ENCODE peak calls at places on chromosomes 16 and 17, in ten cellular contexts. Y, O, I, Q, P, C, B, X, N and F are unnamed samples.

GRCh38 chr17:79534851-79535727 is 75.8 kb downstream of the RBFOX3 start:
- DNase-seq in Y (no peak), O (no peak), I (no peak), Q (no peak), P (no peak), C (no peak), B (no peak), X (no peak), N (no peak), F (no peak)

GRCh38 chr16:68179196-68179795 is 56.6 kb downstream of the ESRP2 start:
- DNase-seq in Y (no peak), O (no peak), I (peak), Q (no peak), P (no peak), C (no peak), B (no peak), X (no peak), N (no peak), F (no peak)

GRCh38 chr16:69514366-69514765 is 51.4 kb upstream of the NFAT5 start:
- DNase-seq in Y (no peak), O (peak), I (no peak), Q (no peak), P (no peak), C (no peak), B (no peak), X (no peak), N (no peak), F (peak)

GRCh38 chr17:16465861-16466338 is 26.1 kb downstream of the LRRC75A start:
- DNase-seq in Y (peak), O (no peak), I (no peak), Q (no peak), P (no peak), C (peak), B (peak), X (no peak), N (no peak), F (no peak)

GRCh38 chr17:17028059-17028877 is 14.0 kb upstream of the MPRIP start:
- DNase-seq in Y (peak), O (no peak), I (peak), Q (peak), P (peak), C (peak), B (peak), X (peak), N (peak), F (no peak)

GRCh38 chr17:69042308-69042707 is 18.4 kb downstream of the ABCA9 start:
- DNase-seq in Y (no peak), O (no peak), I (no peak), Q (no peak), P (no peak), C (no peak), B (no peak), X (no peak), N (no peak), F (no peak)

GRCh38 chr17:31581022-31581483 is 189.6 kb downstream of the RAB11FIP4 start:
- DNase-seq in Y (peak), O (no peak), I (peak), Q (peak), P (no peak), C (peak), B (peak), X (no peak), N (no peak), F (no peak)

GRCh38 chr17:45020354-45021138 is 30.9 kb downstream of the DCAKD start:
- DNase-seq in Y (peak), O (no peak), I (peak), Q (no peak), P (peak), C (peak), B (peak), X (peak), N (no peak), F (no peak)

GRCh38 chr17:66357037-66357436 is 54.6 kb downstream of the PRKCA start:
- DNase-seq in Y (no peak), O (no peak), I (peak), Q (no peak), P (no peak), C (no peak), B (no peak), X (no peak), N (no peak), F (no peak)

GRCh38 chr16:56688762-56689161 is 6.5 kb downstream of the MT1X start:
- DNase-seq in Y (no peak), O (no peak), I (no peak), Q (no peak), P (no peak), C (no peak), B (no peak), X (no peak), N (no peak), F (no peak)

GRCh38 chr17:55421179-55421934 is at the start of gene MMD:
- DNase-seq in Y (peak), O (no peak), I (no peak), Q (peak), P (peak), C (peak), B (no peak), X (no peak), N (peak), F (no peak)

GRCh38 chr16:69193860-69194259 is 6.9 kb downstream of the SNTB2 start:
- DNase-seq in Y (peak), O (no peak), I (no peak), Q (no peak), P (no peak), C (no peak), B (no peak), X (no peak), N (no peak), F (no peak)

GRCh38 chr17:145671-146541 is 8.5 kb downstream of the SCGB1C2 start:
- DNase-seq in Y (no peak), O (no peak), I (no peak), Q (no peak), P (no peak), C (peak), B (peak), X (no peak), N (peak), F (no peak)

GRCh38 chr17:71649986-71650385 is 470.8 kb upstream of the SOX9 start:
- DNase-seq in Y (no peak), O (no peak), I (peak), Q (no peak), P (no peak), C (no peak), B (no peak), X (no peak), N (no peak), F (no peak)

GRCh38 chr17:57589151-57590034 is 155.7 kb downstream of the CCDC182 start:
- DNase-seq in Y (no peak), O (no peak), I (peak), Q (no peak), P (no peak), C (peak), B (no peak), X (no peak), N (no peak), F (no peak)

GRCh38 chr17:55577687-55578086 is 66.4 kb upstream of the SMIM36 start:
- DNase-seq in Y (no peak), O (no peak), I (no peak), Q (no peak), P (no peak), C (no peak), B (no peak), X (peak), N (no peak), F (no peak)

GRCh38 chr16:51907680-51908079 is 639.3 kb downstream of the TOX3 start:
- DNase-seq in Y (no peak), O (no peak), I (no peak), Q (no peak), P (no peak), C (no peak), B (no peak), X (no peak), N (no peak), F (no peak)

GRCh38 chr17:80755650-80756405 is 211.2 kb downstream of the RPTOR start:
- DNase-seq in Y (no peak), O (no peak), I (no peak), Q (no peak), P (no peak), C (no peak), B (no peak), X (no peak), N (no peak), F (no peak)
- TF ChIP-seq CTCF in Y (no peak), O (peak), I (peak), Q (no peak), P (no peak), C (no peak), B (no peak), X (no peak), N (no peak), F (no peak)

GRCh38 chr17:81523139-81524062 is 4.8 kb upstream of the FSCN2 start:
- DNase-seq in Y (no peak), O (no peak), I (peak), Q (peak), P (peak), C (peak), B (peak), X (no peak), N (no peak), F (peak)
- TF ChIP-seq CTCF in Y (no peak), O (peak), I (peak), Q (no peak), P (peak), C (no peak), B (no peak), X (no peak), N (no peak), F (peak)

DNA sequence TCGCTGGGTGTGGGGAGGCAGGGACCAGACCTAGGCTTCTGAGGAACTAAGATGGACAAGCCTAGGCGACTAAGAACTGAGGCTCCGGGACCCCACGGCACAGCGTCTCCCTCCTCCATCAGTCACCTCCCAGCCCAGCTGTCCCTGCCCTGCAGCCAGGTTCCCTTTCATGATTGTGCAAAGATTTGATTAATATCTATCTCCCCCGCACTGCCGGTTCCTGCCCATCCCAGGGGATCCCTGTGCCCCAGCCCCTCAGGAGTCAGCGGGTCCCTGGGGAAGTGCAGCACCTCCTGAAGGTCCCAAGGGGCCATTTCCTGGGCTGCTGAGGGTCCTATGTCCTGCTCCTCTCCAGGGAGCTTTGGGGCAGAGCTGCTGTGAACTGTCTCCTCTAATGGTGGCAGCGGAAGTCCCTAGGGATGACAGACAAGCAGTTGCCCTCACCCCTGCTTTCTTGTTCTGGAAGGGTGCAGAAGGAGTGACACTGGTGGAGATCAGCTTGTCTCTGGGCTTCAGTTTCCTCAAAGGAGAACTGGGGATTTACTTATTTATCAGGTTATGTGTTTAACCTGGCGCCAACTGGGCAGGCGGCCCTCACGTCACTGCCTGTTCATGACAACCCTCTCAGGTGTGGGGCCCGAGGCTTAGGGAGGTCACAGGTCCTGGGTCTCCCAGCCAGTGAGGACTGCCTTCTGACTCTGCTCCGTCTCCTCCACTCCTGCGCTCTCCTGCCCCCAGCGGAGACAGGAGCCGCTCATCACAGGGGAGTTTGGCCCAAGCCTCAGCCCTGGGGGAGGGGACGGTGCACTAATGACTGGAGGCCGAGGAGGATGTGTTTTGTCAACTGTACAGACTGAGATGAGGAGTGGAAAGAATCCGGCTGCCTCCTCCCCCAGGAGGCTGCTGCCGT is 1.9 kb upstream of the C16orf74 start:
- DNase-seq in Y (peak), O (peak), I (peak), Q (peak), P (peak), C (no peak), B (peak), X (no peak), N (no peak), F (no peak)
- TF ChIP-seq CTCF in Y (peak), O (peak), I (peak), Q (peak), P (no peak), C (no peak), B (no peak), X (no peak), N (no peak), F (no peak)

DNA sequence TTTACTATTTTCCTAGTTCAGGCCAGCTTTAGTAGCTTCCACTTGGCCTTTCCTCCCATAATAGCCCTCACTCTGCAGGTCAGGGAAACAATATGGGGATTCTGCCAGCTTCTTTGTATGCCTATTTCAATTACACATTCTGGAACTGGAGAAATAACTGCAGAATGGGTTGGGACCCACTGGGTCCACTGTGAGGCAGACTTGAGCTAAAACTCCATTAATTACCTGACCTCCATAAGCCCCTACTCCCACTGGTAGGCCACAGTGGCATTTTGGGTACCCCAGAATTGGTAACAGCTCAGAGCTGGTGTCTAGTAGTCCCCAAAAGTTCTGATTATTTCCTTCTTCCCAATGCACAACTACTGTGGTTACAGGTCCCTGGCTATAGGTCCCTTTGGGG is 16.7 kb upstream of the TENT4B start:
- DNase-seq in Y (no peak), O (no peak), I (no peak), Q (no peak), P (no peak), C (no peak), B (no peak), X (no peak), N (no peak), F (no peak)
- TF ChIP-seq CTCF in Y (no peak), O (peak), I (peak), Q (no peak), P (no peak), C (no peak), B (no peak), X (no peak), N (no peak), F (no peak)